ENCODE peak calls at places on chromosomes 5 and 9, in five cellular contexts. B is amniotic stem cell, D is T-helper 2 cell, L is fibroblast of mammary gland, P is iPS-NIHi11. M is an unnamed sample.

GRCh38 chr5:37724395-37725125 is 115.3 kb downstream of the GDNF start:
- DNase-seq in L (peak), P (no peak), B (no peak), D (no peak), M (no peak)

GRCh38 chr5:74185599-74185998 is 454.9 kb downstream of the ENC1 start:
- DNase-seq in D (no peak), P (no peak), B (no peak), L (no peak), M (no peak)

GRCh38 chr9:91426123-91426745 is 2.6 kb upstream of the NFIL3 start:
- DNase-seq in L (peak), P (peak), B (no peak), D (no peak), M (no peak)

GRCh38 chr5:61450170-61450815 is 118.2 kb downstream of the ZSWIM6 start:
- DNase-seq in P (peak), L (peak), D (no peak), B (peak), M (no peak)

GRCh38 chr9:94860678-94861588 is 134.4 kb downstream of the AOPEP start:
- DNase-seq in D (peak), P (no peak), B (no peak), L (peak), M (peak)

GRCh38 chr9:76374702-76375543 is 19.3 kb downstream of the RFK start:
- DNase-seq in D (no peak), B (no peak), L (peak), P (peak), M (no peak)

GRCh38 chr9:83714316-83714715 is 6.6 kb upstream of the UBQLN1 start:
- DNase-seq in D (no peak), P (no peak), L (no peak), B (no peak), M (no peak)

GRCh38 chr9:127035423-127035822 is 87.0 kb downstream of the ANGPTL2 start:
- DNase-seq in L (peak), P (no peak), B (no peak), D (no peak), M (no peak)

GRCh38 chr9:37534412-37534811 is 41.8 kb downstream of the FBXO10 start:
- DNase-seq in D (no peak), L (no peak), B (no peak), P (no peak), M (no peak)